ENCODE peak calls at places on chromosome X, in seven cellular contexts. T, V, I, J, M, Q and Z are unnamed samples.

GRCh38 chrX:18548996-18549395 is 122.9 kb downstream of the RS1 start:
- DNase-seq in T (no peak), J (no peak), I (no peak), Q (no peak), V (no peak), M (no peak), Z (no peak)

GRCh38 chrX:69073721-69074120 is 91.5 kb downstream of the PJA1 start:
- DNase-seq in M (no peak), Q (no peak), J (no peak), V (no peak), I (no peak), T (no peak), Z (no peak)

GRCh38 chrX:25144043-25144940 is 128.5 kb upstream of the ARX start:
- DNase-seq in M (no peak), V (no peak), T (peak; percentile 64), Q (peak; percentile 78), J (peak; percentile 4), I (peak; percentile 50), Z (peak; percentile 28)

GRCh38 chrX:133190877-133191738 is 27.0 kb downstream of the TFDP3 start:
- DNase-seq in T (no peak), M (no peak), V (no peak), I (no peak), Q (no peak), J (no peak), Z (no peak)

GRCh38 chrX:46777971-46778810 is 19.3 kb upstream of the SLC9A7 start:
- DNase-seq in M (no peak), J (no peak), T (peak; percentile 56), Q (no peak), V (no peak), I (no peak), Z (no peak)

GRCh38 chrX:20432746-20433374 is 166.2 kb upstream of the RPS6KA3 start:
- DNase-seq in J (no peak), Q (no peak), I (no peak), T (no peak), M (no peak), V (no peak), Z (no peak)

GRCh38 chrX:11366998-11367595 is 73.9 kb downstream of the AMELX start:
- DNase-seq in M (no peak), J (no peak), Q (no peak), I (no peak), V (no peak), T (no peak), Z (peak; percentile 18)

GRCh38 chrX:47649781-47650163 is 591 bp downstream of the ELK1 start:
- DNase-seq in V (no peak), T (no peak), J (no peak), Q (no peak), M (no peak), I (no peak), Z (peak; percentile 21)

GRCh38 chrX:115958687-115959359 is 211.7 kb upstream of the AGTR2 start:
- DNase-seq in M (no peak), Q (no peak), T (no peak), J (no peak), I (no peak), V (no peak), Z (no peak)

GRCh38 chrX:68829594-68830485 is 1.0 kb downstream of the EFNB1 start:
- DNase-seq in I (no peak), V (peak; percentile 16), M (no peak), T (peak; percentile 19), Q (peak; percentile 46), J (peak; percentile 14), Z (peak; percentile 49)

GRCh38 chrX:101659601-101660063 is at the start of gene ARMCX2:
- DNase-seq in Q (peak; percentile 55), T (peak; percentile 69), M (no peak), V (no peak), J (no peak), I (no peak), Z (no peak)

GRCh38 chrX:101657495-101657894 is 2.2 kb downstream of the ARMCX2 start:
- DNase-seq in I (no peak), J (no peak), V (no peak), T (no peak), M (no peak), Q (no peak), Z (no peak)

GRCh38 chrX:101655540-101655939 is 4.1 kb downstream of the ARMCX2 start:
- DNase-seq in V (no peak), J (no peak), T (no peak), I (no peak), Q (no peak), M (no peak), Z (no peak)

GRCh38 chrX:101656817-101657216 is 2.8 kb downstream of the ARMCX2 start:
- DNase-seq in I (no peak), J (no peak), V (no peak), M (no peak), Q (no peak), T (no peak), Z (no peak)

DNA sequence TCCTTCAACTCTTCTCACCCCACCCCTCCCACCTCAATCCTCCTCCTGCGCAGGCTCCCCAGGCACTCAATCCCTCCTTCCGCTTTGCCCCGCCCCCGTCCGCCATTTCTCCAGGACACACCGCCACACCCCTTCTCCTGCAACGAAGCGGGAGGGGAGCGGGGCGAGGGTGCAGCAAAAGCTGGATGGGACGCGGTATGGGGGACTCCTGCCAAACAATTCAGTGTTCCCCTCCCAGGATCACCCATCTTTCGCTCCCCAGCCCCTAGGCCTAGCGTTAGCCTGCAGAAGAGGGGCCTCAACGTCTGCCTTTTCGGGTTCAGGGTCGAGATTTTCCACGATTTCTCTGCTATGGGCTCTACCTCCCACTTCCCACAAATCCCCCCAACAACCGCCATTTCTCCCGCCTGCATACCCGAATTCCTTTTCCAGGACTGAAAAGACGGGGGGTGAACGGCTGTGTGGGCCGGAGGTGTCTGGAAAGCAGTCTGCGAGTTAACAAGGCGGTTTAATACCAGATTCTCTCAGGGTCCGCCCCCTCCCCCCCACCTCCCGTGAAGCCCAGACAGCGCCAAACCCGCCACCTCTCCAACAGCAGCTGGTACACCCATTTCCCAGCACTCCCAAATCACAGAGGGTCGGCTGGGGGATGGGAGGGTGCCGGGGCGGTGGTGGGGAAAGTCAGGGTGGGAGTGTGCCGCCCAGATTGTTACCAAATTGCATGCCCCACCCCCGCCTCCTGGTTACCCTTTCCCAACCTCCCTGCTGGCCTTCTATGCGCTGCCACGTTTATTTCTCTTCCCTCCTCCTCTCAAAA is 781 bp downstream of the ARMCX2 start:
- DNase-seq in Q (peak; percentile 82), I (peak; percentile 58), J (peak; percentile 39), T (peak; percentile 40), M (peak; percentile 1), V (peak; percentile 45), Z (peak; percentile 28)
- TF ChIP-seq POLR2A in Q (no peak), I (no peak), J (peak; percentile 16), T (no peak), M (no peak), V (no peak), Z (no peak)

GRCh38 chrX:64394874-64395567 is at the start of gene MTMR8:
- DNase-seq in T (no peak), M (peak; percentile 8), V (peak; percentile 54), J (peak; percentile 54), Q (peak; percentile 89), I (peak; percentile 65), Z (peak; percentile 84)
- TF ChIP-seq POLR2A in T (no peak), M (no peak), V (no peak), J (no peak), Q (no peak), I (no peak), Z (peak; percentile 44)

GRCh38 chrX:49073641-49074575 is at the start of gene PRAF2:
- DNase-seq in T (peak; percentile 89), Q (peak; percentile 97), M (peak; percentile 60), V (peak; percentile 87), I (peak; percentile 94), J (peak; percentile 94), Z (peak; percentile 88)

GRCh38 chrX:49077941-49078340 is 1.7 kb downstream of the WDR45 start:
- DNase-seq in V (no peak), I (no peak), M (no peak), Q (no peak), J (no peak), T (no peak), Z (no peak)

GRCh38 chrX:49075347-49075746 is 1.5 kb upstream of the PRAF2 start:
- DNase-seq in Q (no peak), V (no peak), T (no peak), M (no peak), J (no peak), I (no peak), Z (peak; percentile 45)

GRCh38 chrX:49082472-49082871 is 2.8 kb upstream of the WDR45 start:
- DNase-seq in T (no peak), J (no peak), M (no peak), V (no peak), Q (no peak), I (no peak), Z (no peak)

DNA sequence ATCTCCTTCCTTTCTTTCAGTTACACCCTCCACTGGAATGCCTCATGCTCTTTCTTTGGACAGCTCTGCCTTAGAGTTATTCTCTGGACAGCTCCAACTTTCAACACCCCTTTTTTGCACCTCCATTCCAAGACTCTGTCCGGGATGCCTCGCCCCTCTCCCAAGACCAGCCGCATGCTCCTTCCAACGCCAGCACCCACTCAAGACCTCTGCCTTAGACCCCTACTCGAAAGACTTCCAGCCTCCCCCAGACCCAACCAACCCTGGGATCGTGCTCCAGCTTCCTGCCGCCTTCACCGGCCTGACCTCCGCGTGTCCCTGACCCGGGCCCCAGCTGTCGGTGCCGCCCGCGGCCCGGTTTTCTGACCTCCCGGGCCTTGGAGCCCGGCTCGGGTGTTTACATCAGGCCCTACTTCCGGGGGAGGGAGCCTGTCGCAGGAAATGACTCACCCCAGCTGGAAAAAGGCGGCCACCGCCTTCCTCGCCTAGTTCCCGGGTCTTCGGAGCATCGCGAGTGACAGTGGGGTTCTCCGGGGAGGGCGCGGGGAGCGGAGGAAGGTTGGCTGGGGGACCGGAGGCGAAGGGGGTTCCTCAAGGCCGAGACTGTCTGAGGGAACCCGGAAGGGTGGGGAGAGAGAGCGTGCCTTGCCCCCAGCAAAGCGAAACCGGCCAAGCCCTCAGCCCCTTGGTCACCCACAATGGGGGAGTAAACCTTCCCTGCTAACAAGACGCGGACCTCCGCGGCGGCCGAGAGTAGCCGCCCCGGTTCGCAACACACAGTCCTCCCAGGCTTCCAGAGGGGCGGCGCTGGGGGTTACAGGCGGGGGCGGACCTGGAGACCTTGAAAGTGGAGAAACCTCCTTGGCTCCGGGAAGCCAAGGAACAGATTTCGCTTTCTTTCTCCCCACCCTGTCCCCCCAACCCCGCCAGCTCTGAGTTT is at the start of gene WDR45:
- DNase-seq in V (peak; percentile 82), Q (peak; percentile 87), I (peak; percentile 75), M (no peak), T (peak; percentile 63), J (peak; percentile 89), Z (peak; percentile 82)
- TF ChIP-seq POLR2A in V (peak; percentile 59), Q (peak; percentile 69), I (peak; percentile 70), M (peak; percentile 17), T (peak; percentile 60), J (peak; percentile 44), Z (peak; percentile 78)

DNA sequence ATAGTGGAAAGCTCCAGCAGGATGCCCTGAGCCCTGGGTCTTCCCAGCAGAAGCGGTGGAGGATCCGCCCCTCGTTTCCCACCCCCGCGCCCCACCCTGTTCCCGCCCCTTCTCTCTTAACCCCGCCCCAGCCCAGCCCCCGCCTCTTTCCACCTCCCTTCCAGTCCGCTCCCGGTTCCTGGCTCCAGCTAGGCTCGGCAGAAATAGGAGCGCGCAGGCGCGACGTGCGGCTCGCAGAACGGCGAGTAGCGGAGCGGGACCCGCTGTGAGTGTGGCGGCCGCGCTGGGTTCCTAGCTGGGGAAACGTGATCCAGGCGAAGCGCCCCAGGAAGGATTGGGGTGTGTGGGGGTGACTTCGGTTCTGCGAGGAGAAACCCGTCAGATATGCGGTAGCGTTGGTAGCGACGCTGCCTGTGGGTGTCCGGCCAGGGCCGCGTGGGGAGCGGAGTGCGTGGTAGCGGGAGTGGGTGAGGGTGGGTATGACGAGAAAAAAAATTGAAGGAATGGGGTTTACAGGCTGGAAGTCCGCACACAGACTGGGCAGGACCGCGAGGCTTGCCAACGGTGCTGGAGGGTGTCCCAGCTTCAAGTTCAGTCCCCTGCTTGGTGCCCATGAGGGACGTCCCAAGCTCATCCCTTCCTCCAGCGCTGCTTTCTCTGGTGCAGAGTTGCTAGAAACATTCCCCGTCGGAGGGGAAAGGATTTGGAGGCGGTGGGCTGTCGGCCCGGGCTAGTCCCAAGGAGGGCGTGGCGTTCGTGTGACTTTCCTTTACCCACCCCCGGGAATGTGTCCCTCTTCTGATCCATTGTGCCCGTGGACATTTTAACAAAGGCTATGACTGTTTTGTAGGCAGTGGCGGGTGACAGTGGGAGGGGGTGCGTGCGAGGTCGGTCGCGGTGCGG is at the start of gene PRRG1:
- DNase-seq in V (no peak), J (peak; percentile 42), T (peak; percentile 83), M (no peak), Q (peak; percentile 74), I (peak; percentile 85), Z (peak; percentile 60)
- TF ChIP-seq POLR2A in V (no peak), J (peak; percentile 77), T (peak; percentile 80), M (no peak), Q (peak; percentile 19), I (peak; percentile 81), Z (no peak)